ENCODE peak calls at places on chromosomes 1 and 21, in six cellular contexts. W, B, J, S, P and G are unnamed samples.

GRCh38 chr1:238653693-238654321 is 732.6 kb upstream of the CHRM3 start:
- DNase-seq in W (peak; percentile 77), B (no peak), J (peak; percentile 63), S (no peak), P (no peak), G (no peak)

GRCh38 chr1:3244539-3245315 is 175.7 kb downstream of the PRDM16 start:
- DNase-seq in W (no peak), B (no peak), J (no peak), S (no peak), P (no peak), G (no peak)

GRCh38 chr1:82449671-82450070 is 648.9 kb downstream of the ADGRL2 start:
- DNase-seq in W (no peak), B (peak; percentile 1), J (no peak), S (no peak), P (no peak), G (no peak)

GRCh38 chr1:91744973-91745648 is 140.8 kb downstream of the TGFBR3 start:
- DNase-seq in W (no peak), B (no peak), J (no peak), S (no peak), P (no peak), G (no peak)

GRCh38 chr1:157833155-157833554 is 8.5 kb downstream of the CD5L start:
- DNase-seq in W (no peak), B (no peak), J (no peak), S (peak; percentile 40), P (no peak), G (no peak)

GRCh38 chr1:209861242-209861641 is 33.5 kb downstream of the UTP25 start:
- DNase-seq in W (no peak), B (no peak), J (no peak), S (no peak), P (no peak), G (no peak)

GRCh38 chr1:55478742-55479141 is 263.6 kb upstream of the USP24 start:
- DNase-seq in W (peak; percentile 51), B (peak; percentile 32), J (peak; percentile 79), S (peak; percentile 29), P (peak; percentile 42), G (peak; percentile 19)

GRCh38 chr1:206656936-206657335 is 21.6 kb downstream of the DYRK3 start:
- DNase-seq in W (no peak), B (no peak), J (no peak), S (no peak), P (no peak), G (no peak)

GRCh38 chr1:235024045-235024439 is 104.6 kb downstream of the TOMM20 start:
- DNase-seq in W (no peak), B (no peak), J (no peak), S (no peak), P (no peak), G (no peak)

GRCh38 chr1:210446479-210446878 is 117.8 kb downstream of the HHAT start:
- DNase-seq in W (peak; percentile 30), B (no peak), J (peak; percentile 24), S (no peak), P (no peak), G (no peak)

GRCh38 chr1:237042892-237043576 is 1.1 kb downstream of the RYR2 start:
- DNase-seq in W (no peak), B (peak; percentile 60), J (no peak), S (no peak), P (no peak), G (no peak)

GRCh38 chr21:42974832-42975820 is 764 bp downstream of the PKNOX1 start:
- DNase-seq in W (peak; percentile 64), B (peak; percentile 63), J (peak; percentile 57), S (peak; percentile 68), P (peak; percentile 56), G (peak; percentile 86)

GRCh38 chr1:242011879-242012674 is 13.2 kb upstream of the MAP1LC3C start:
- DNase-seq in W (peak; percentile 35), B (peak; percentile 6), J (peak; percentile 68), S (no peak), P (no peak), G (no peak)

GRCh38 chr21:38420140-38420539 is 78.1 kb downstream of the ERG start:
- DNase-seq in W (no peak), B (no peak), J (no peak), S (no peak), P (no peak), G (no peak)

GRCh38 chr1:107183011-107183410 is 42.2 kb downstream of the NTNG1 start:
- DNase-seq in W (no peak), B (no peak), J (no peak), S (no peak), P (no peak), G (no peak)

GRCh38 chr1:201480231-201481003 is 11.4 kb upstream of the PHLDA3 start:
- DNase-seq in W (no peak), B (peak; percentile 96), J (peak; percentile 91), S (peak; percentile 79), P (peak; percentile 96), G (peak; percentile 91)

GRCh38 chr1:166915941-166916340 is 39.9 kb upstream of the TADA1 start:
- DNase-seq in W (peak; percentile 2), B (no peak), J (peak; percentile 76), S (no peak), P (no peak), G (peak; percentile 73)

GRCh38 chr1:27398405-27399149 is 6.2 kb downstream of the GPR3 start:
- DNase-seq in W (no peak), B (no peak), J (peak; percentile 17), S (no peak), P (no peak), G (peak; percentile 30)

GRCh38 chr1:7842517-7842916 is 10.3 kb downstream of the UTS2 start:
- DNase-seq in W (no peak), B (no peak), J (no peak), S (no peak), P (no peak), G (no peak)

GRCh38 chr1:185595835-185596667 is 138.1 kb upstream of the HMCN1 start:
- DNase-seq in W (peak; percentile 56), B (peak; percentile 81), J (peak; percentile 64), S (peak; percentile 44), P (peak; percentile 67), G (peak; percentile 80)

GRCh38 chr1:19348441-19349198 is 36.5 kb downstream of the SLC66A1 start:
- DNase-seq in W (no peak), B (no peak), J (no peak), S (no peak), P (no peak), G (no peak)

GRCh38 chr1:19350566-19350965 is 38.4 kb downstream of the SLC66A1 start:
- DNase-seq in W (no peak), B (no peak), J (no peak), S (no peak), P (no peak), G (no peak)

GRCh38 chr1:19347538-19348177 is 35.5 kb downstream of the SLC66A1 start:
- DNase-seq in W (no peak), B (no peak), J (no peak), S (no peak), P (no peak), G (no peak)

GRCh38 chr1:19351858-19352257 is 39.7 kb downstream of the SLC66A1 start:
- DNase-seq in W (no peak), B (no peak), J (no peak), S (no peak), P (no peak), G (no peak)

DNA sequence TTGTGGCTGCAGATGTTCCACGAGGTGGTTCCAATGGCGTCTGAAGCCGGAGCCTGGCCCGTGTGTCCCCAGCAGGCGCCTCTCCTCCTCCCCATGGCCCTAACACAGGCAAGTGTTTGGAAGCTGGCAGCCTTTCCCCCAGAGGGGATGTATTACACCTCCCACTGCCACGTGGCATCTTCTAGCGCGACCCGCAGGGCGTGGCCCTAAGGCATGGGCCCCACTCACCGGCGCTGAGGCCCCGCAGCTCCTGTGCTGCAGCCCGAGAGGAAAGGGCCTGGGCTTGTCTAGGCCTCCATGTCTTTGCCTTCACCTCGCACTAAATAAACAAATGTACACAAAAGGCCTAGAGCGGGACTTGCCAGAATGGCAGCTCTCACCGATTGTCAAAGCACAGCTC is 37.9 kb downstream of the SLC66A1 start:
- DNase-seq in W (no peak), B (no peak), J (no peak), S (no peak), P (no peak), G (no peak)
- H3K4me2 ChIP-seq in W (no peak overlapping the region), B (no peak overlapping the region), J (no peak overlapping the region), S (no peak overlapping the region), P (no peak overlapping the region), G (no peak overlapping the region)

DNA sequence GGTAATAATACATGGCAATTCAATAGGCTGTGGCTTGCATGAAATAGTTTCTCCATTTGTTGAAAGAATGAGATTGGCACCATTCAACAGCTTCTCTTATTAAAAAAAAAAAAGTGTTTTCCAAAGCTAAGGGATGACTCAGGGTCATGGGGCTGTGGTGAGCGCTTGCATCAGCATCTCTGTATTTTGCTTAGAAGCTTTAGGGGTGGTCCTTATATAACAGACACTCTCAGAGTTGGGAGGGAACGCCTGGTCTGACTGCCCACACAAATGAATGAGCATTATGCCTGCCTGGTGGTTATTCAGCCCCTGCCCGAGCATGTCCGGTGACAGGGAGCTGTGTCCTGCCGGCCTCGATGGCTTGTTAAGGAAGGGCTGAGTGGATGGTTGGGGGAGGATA is 110.7 kb downstream of the CNIH3 start:
- DNase-seq in W (peak; percentile 91), B (no peak), J (no peak), S (no peak), P (no peak), G (peak; percentile 38)
- H3K4me2 ChIP-seq in W (no peak overlapping the region), B (no peak overlapping the region), J (no peak overlapping the region), S (no peak overlapping the region), P (no peak overlapping the region), G (no peak overlapping the region)

DNA sequence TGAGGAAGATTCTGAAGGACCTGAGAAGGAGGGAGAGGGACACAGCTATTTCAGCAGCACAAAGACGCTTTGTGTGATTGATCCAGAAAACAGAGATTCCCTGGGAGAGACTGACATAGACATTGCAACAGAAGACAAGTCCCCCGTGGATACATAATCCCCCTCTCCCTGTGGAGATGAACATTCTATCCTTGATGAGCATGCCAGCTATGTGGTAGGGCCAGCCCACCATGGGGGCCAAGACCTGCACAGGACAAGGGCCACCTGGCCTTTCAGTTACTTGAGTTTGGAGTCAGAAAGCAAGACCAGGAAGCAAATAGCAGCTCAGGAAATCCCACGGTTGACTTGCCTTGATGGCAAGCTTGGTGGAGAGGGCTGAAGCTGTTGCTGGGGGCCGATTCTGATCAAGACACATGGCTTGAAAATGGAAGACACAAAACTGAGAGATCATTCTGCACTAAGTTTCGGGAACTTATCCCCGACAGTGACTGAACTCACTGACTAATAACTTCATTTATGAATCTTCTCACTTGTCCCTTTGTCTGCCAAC is 161.4 kb upstream of the SGIP1 start:
- DNase-seq in W (no peak), B (no peak), J (no peak), S (peak; percentile 33), P (no peak), G (no peak)
- H3K4me2 ChIP-seq in W (no peak overlapping the region), B (no peak overlapping the region), J (no peak overlapping the region), S (peak overlapping the region; percentile 34), P (no peak overlapping the region), G (no peak overlapping the region)

DNA sequence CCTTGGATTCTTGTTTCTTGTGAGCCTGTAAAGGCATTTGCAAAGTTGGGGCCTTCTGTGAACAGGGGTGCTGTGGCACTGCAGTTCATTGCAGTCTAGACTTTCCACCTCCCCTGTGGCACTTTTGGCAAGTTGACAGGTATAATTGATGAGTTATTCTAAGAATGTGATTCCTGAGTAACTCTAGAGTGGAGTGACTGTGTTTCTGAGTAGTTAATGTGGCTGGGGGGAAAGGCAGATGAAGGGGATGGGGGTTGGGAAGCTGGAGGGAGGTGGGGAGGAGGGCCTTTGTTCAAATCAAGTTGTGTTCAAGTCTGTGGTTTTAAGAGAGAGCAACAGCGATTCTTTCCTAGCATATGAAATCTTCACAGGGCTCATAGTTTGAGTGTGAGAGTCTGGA is 32.9 kb downstream of the PBX1 start:
- DNase-seq in W (peak; percentile 31), B (peak; percentile 49), J (peak; percentile 58), S (no peak), P (no peak), G (peak; percentile 84)
- H3K4me2 ChIP-seq in W (peak overlapping the region; percentile 7), B (peak overlapping the region; percentile 53), J (no peak overlapping the region), S (no peak overlapping the region), P (peak overlapping the region; percentile 54), G (no peak overlapping the region)